ENCODE peak calls at places on chromosome 18, in four cellular contexts. One of them, this sample, is unnamed.

GRCh38 chr18:49613141-49613641 is 51.3 kb downstream of the LIPG start:
- DNase-seq in stimulated activated CD8-positive, alpha-beta memory T cell treated with anti-CD3 and anti-CD28 coated beads, Interleukin-4, amount 100 ng/mL, for 48 hours: no peak
- DNase-seq in NCI-H2171 treated with DMSO at 0.1 percent for 48 hours: peak
- DNase-seq in midbrain: no peak
- DNase-seq in this sample: no peak

GRCh38 chr18:55927831-55928230 is 339.8 kb upstream of the TCF4 start:
- DNase-seq in stimulated activated CD8-positive, alpha-beta memory T cell treated with anti-CD3 and anti-CD28 coated beads, Interleukin-4, amount 100 ng/mL, for 48 hours: no peak
- DNase-seq in NCI-H2171 treated with DMSO at 0.1 percent for 48 hours: no peak
- DNase-seq in midbrain: no peak
- DNase-seq in this sample: no peak

GRCh38 chr18:79750980-79751571 is 46.7 kb upstream of the KCNG2 start:
- DNase-seq in stimulated activated CD8-positive, alpha-beta memory T cell treated with anti-CD3 and anti-CD28 coated beads, Interleukin-4, amount 100 ng/mL, for 48 hours: no peak
- DNase-seq in NCI-H2171 treated with DMSO at 0.1 percent for 48 hours: no peak
- DNase-seq in midbrain: no peak
- DNase-seq in this sample: no peak

GRCh38 chr18:69636529-69637301 is 236.0 kb downstream of the DOK6 start:
- DNase-seq in stimulated activated CD8-positive, alpha-beta memory T cell treated with anti-CD3 and anti-CD28 coated beads, Interleukin-4, amount 100 ng/mL, for 48 hours: peak
- DNase-seq in NCI-H2171 treated with DMSO at 0.1 percent for 48 hours: no peak
- DNase-seq in midbrain: no peak
- DNase-seq in this sample: no peak

GRCh38 chr18:62738638-62739037 is 23.3 kb downstream of the PHLPP1 start:
- DNase-seq in stimulated activated CD8-positive, alpha-beta memory T cell treated with anti-CD3 and anti-CD28 coated beads, Interleukin-4, amount 100 ng/mL, for 48 hours: no peak
- DNase-seq in NCI-H2171 treated with DMSO at 0.1 percent for 48 hours: no peak
- DNase-seq in midbrain: no peak
- DNase-seq in this sample: no peak

GRCh38 chr18:9695605-9696004 is 12.5 kb upstream of the RAB31 start:
- DNase-seq in stimulated activated CD8-positive, alpha-beta memory T cell treated with anti-CD3 and anti-CD28 coated beads, Interleukin-4, amount 100 ng/mL, for 48 hours: no peak
- DNase-seq in NCI-H2171 treated with DMSO at 0.1 percent for 48 hours: no peak
- DNase-seq in midbrain: no peak
- DNase-seq in this sample: no peak

GRCh38 chr18:67359868-67360838 is 156.4 kb downstream of the DSEL start:
- DNase-seq in stimulated activated CD8-positive, alpha-beta memory T cell treated with anti-CD3 and anti-CD28 coated beads, Interleukin-4, amount 100 ng/mL, for 48 hours: no peak
- DNase-seq in NCI-H2171 treated with DMSO at 0.1 percent for 48 hours: no peak
- DNase-seq in midbrain: no peak
- DNase-seq in this sample: peak

GRCh38 chr18:8610442-8610801 is 1.2 kb downstream of the RAB12 start:
- DNase-seq in stimulated activated CD8-positive, alpha-beta memory T cell treated with anti-CD3 and anti-CD28 coated beads, Interleukin-4, amount 100 ng/mL, for 48 hours: peak
- DNase-seq in NCI-H2171 treated with DMSO at 0.1 percent for 48 hours: no peak
- DNase-seq in midbrain: no peak
- DNase-seq in this sample: no peak

GRCh38 chr18:23143059-23143831 is 8.0 kb downstream of the CABLES1 start:
- DNase-seq in stimulated activated CD8-positive, alpha-beta memory T cell treated with anti-CD3 and anti-CD28 coated beads, Interleukin-4, amount 100 ng/mL, for 48 hours: no peak
- DNase-seq in NCI-H2171 treated with DMSO at 0.1 percent for 48 hours: peak
- DNase-seq in midbrain: peak
- DNase-seq in this sample: no peak

GRCh38 chr18:36374262-36374661 is 76.7 kb downstream of the FHOD3 start:
- DNase-seq in stimulated activated CD8-positive, alpha-beta memory T cell treated with anti-CD3 and anti-CD28 coated beads, Interleukin-4, amount 100 ng/mL, for 48 hours: no peak
- DNase-seq in NCI-H2171 treated with DMSO at 0.1 percent for 48 hours: no peak
- DNase-seq in midbrain: no peak
- DNase-seq in this sample: no peak

GRCh38 chr18:61891874-61892273 is 933 bp downstream of the RNF152 start:
- DNase-seq in stimulated activated CD8-positive, alpha-beta memory T cell treated with anti-CD3 and anti-CD28 coated beads, Interleukin-4, amount 100 ng/mL, for 48 hours: no peak
- DNase-seq in NCI-H2171 treated with DMSO at 0.1 percent for 48 hours: no peak
- DNase-seq in midbrain: no peak
- DNase-seq in this sample: no peak

GRCh38 chr18:23495723-23496440 is 7.4 kb upstream of the RMC1 start:
- DNase-seq in stimulated activated CD8-positive, alpha-beta memory T cell treated with anti-CD3 and anti-CD28 coated beads, Interleukin-4, amount 100 ng/mL, for 48 hours: no peak
- DNase-seq in NCI-H2171 treated with DMSO at 0.1 percent for 48 hours: no peak
- DNase-seq in midbrain: no peak
- DNase-seq in this sample: no peak

GRCh38 chr18:55501594-55502345 is 86.2 kb downstream of the TCF4 start:
- DNase-seq in stimulated activated CD8-positive, alpha-beta memory T cell treated with anti-CD3 and anti-CD28 coated beads, Interleukin-4, amount 100 ng/mL, for 48 hours: no peak
- DNase-seq in NCI-H2171 treated with DMSO at 0.1 percent for 48 hours: no peak
- DNase-seq in midbrain: no peak
- DNase-seq in this sample: no peak

GRCh38 chr18:11055721-11056120 is 93.6 kb downstream of the PIEZO2 start:
- DNase-seq in stimulated activated CD8-positive, alpha-beta memory T cell treated with anti-CD3 and anti-CD28 coated beads, Interleukin-4, amount 100 ng/mL, for 48 hours: no peak
- DNase-seq in NCI-H2171 treated with DMSO at 0.1 percent for 48 hours: no peak
- DNase-seq in midbrain: no peak
- DNase-seq in this sample: no peak

GRCh38 chr18:48924621-48925601 is 25.9 kb downstream of the SMAD7 start:
- DNase-seq in stimulated activated CD8-positive, alpha-beta memory T cell treated with anti-CD3 and anti-CD28 coated beads, Interleukin-4, amount 100 ng/mL, for 48 hours: no peak
- DNase-seq in NCI-H2171 treated with DMSO at 0.1 percent for 48 hours: no peak
- DNase-seq in midbrain: no peak
- DNase-seq in this sample: no peak

GRCh38 chr18:31420524-31420923 is 27.0 kb upstream of the DSG3 start:
- DNase-seq in stimulated activated CD8-positive, alpha-beta memory T cell treated with anti-CD3 and anti-CD28 coated beads, Interleukin-4, amount 100 ng/mL, for 48 hours: no peak
- DNase-seq in NCI-H2171 treated with DMSO at 0.1 percent for 48 hours: no peak
- DNase-seq in midbrain: no peak
- DNase-seq in this sample: no peak

GRCh38 chr18:9182852-9183399 is 46.3 kb downstream of the ANKRD12 start:
- DNase-seq in stimulated activated CD8-positive, alpha-beta memory T cell treated with anti-CD3 and anti-CD28 coated beads, Interleukin-4, amount 100 ng/mL, for 48 hours: no peak
- DNase-seq in NCI-H2171 treated with DMSO at 0.1 percent for 48 hours: no peak
- DNase-seq in midbrain: no peak
- DNase-seq in this sample: no peak

GRCh38 chr18:48605408-48605845 is 66.6 kb downstream of the CTIF start:
- DNase-seq in stimulated activated CD8-positive, alpha-beta memory T cell treated with anti-CD3 and anti-CD28 coated beads, Interleukin-4, amount 100 ng/mL, for 48 hours: no peak
- DNase-seq in NCI-H2171 treated with DMSO at 0.1 percent for 48 hours: peak
- DNase-seq in midbrain: no peak
- DNase-seq in this sample: no peak

GRCh38 chr18:48319796-48320638 is 89.2 kb downstream of the ZBTB7C start:
- DNase-seq in stimulated activated CD8-positive, alpha-beta memory T cell treated with anti-CD3 and anti-CD28 coated beads, Interleukin-4, amount 100 ng/mL, for 48 hours: no peak
- DNase-seq in NCI-H2171 treated with DMSO at 0.1 percent for 48 hours: no peak
- DNase-seq in midbrain: no peak
- DNase-seq in this sample: no peak

GRCh38 chr18:56200381-56200831 is 438.0 kb downstream of the TXNL1 start:
- DNase-seq in stimulated activated CD8-positive, alpha-beta memory T cell treated with anti-CD3 and anti-CD28 coated beads, Interleukin-4, amount 100 ng/mL, for 48 hours: no peak
- DNase-seq in NCI-H2171 treated with DMSO at 0.1 percent for 48 hours: peak
- DNase-seq in midbrain: no peak
- DNase-seq in this sample: no peak